ENCODE peak calls at places on chromosomes 11 and 22, in four cellular contexts. Q, Y, J and M are unnamed samples.
A peak's percentile ranks its signal among the peaks of the same experiment; 100 is the strongest.

GRCh38 chr11:69008774-69009440 is 4.1 kb downstream of the MRGPRF start:
- DNase-seq in J (no peak), Q (no peak), Y (no peak), M (no peak)

GRCh38 chr11:42344204-42344792 is 884.8 kb upstream of the LRRC4C start:
- DNase-seq in Y (no peak), J (no peak), Q (no peak), M (no peak)

GRCh38 chr22:35314161-35314942 is 14.7 kb downstream of the TOM1 start:
- DNase-seq in Q (no peak), J (no peak), Y (no peak), M (no peak)

GRCh38 chr11:6621711-6622211 is 2.5 kb upstream of the TPP1 start:
- DNase-seq in Q (no peak), J (no peak), Y (no peak), M (no peak)

GRCh38 chr11:26088391-26088790 is 243.5 kb upstream of the ANO3 start:
- DNase-seq in J (no peak), Y (no peak), Q (no peak), M (no peak)

GRCh38 chr11:117300301-117300700 is 9.2 kb downstream of the BACE1-AS start:
- DNase-seq in Q (no peak), Y (no peak), J (no peak), M (no peak)

GRCh38 chr11:83054001-83054400 is 17.7 kb downstream of the RAB30 start:
- DNase-seq in Q (no peak), J (no peak), Y (no peak), M (no peak)

GRCh38 chr11:121554552-121554951 is 101.8 kb upstream of the SORL1-AS1 start:
- DNase-seq in Q (no peak), Y (no peak), J (no peak), M (no peak)

GRCh38 chr11:16669799-16670415 is 68.5 kb upstream of the C11orf58 start:
- DNase-seq in Y (no peak), Q (no peak), J (no peak), M (no peak)

GRCh38 chr11:7907121-7907520 is 23.9 kb downstream of the OR10A6 start:
- DNase-seq in Y (no peak), J (no peak), Q (no peak), M (no peak)

GRCh38 chr11:124586247-124586860 is 16.6 kb downstream of the OR8A1 start:
- DNase-seq in Y (peak; percentile 47), Q (no peak), J (peak; percentile 2), M (peak; percentile 67)

GRCh38 chr11:1336836-1337646 is 27.6 kb upstream of the TOLLIP start:
- DNase-seq in Q (peak; percentile 39), Y (no peak), J (peak; percentile 33), M (no peak)

GRCh38 chr22:38824587-38824986 is 19.2 kb downstream of the NPTXR start:
- DNase-seq in J (no peak), Q (peak; percentile 11), Y (peak; percentile 39), M (peak; percentile 60)

GRCh38 chr11:12356944-12357655 is 20.3 kb upstream of the PARVA start:
- DNase-seq in Q (no peak), J (no peak), Y (no peak), M (no peak)

GRCh38 chr11:69896250-69896649 is 77.0 kb upstream of the FGF3 start:
- DNase-seq in Q (no peak), J (no peak), Y (no peak), M (no peak)

GRCh38 chr11:120196857-120197253 is 14.0 kb upstream of the OAF start:
- DNase-seq in J (no peak), Q (no peak), Y (no peak), M (no peak)

GRCh38 chr11:74035264-74035663 is 26.4 kb upstream of the UCP3 start:
- DNase-seq in J (no peak), Q (no peak), Y (no peak), M (no peak)

GRCh38 chr11:34819740-34820482 is 96.3 kb downstream of the APIP start:
- DNase-seq in J (no peak), Y (no peak), Q (no peak), M (no peak)

GRCh38 chr22:19631899-19632670 is 82.2 kb upstream of the SEPTIN5 start:
- DNase-seq in Y (peak; percentile 25), J (no peak), Q (no peak), M (peak; percentile 60)

GRCh38 chr11:115220881-115221280 is 283.3 kb downstream of the CADM1 start:
- DNase-seq in J (no peak), Y (no peak), Q (no peak), M (no peak)

GRCh38 chr11:30917859-30918478 is 331.8 kb upstream of the MPPED2 start:
- DNase-seq in Q (no peak), J (no peak), Y (no peak), M (peak; percentile 54)

GRCh38 chr11:118592616-118593367 is 14.6 kb upstream of the PHLDB1 start:
- DNase-seq in Q (no peak), Y (no peak), J (no peak), M (no peak)

GRCh38 chr11:76166314-76166713 is 40.0 kb downstream of the WNT11 start:
- DNase-seq in Q (no peak), J (no peak), Y (no peak), M (no peak)

GRCh38 chr11:107549954-107550285 is 15.6 kb downstream of the ALKBH8 start:
- DNase-seq in J (no peak), Q (no peak), Y (no peak), M (no peak)